ENCODE peak calls at places on chromosome 13, in ten cellular contexts. One of them, this sample, is unnamed.
A peak's percentile ranks its signal among the peaks of the same experiment; 100 is the strongest.

GRCh38 chr13:26423634-26424033 is 133.8 kb upstream of the WASF3 start:
- DNase-seq in RWPE1: no peak
- DNase-seq in IMR-90: peak; percentile 51
- DNase-seq in kidney: no peak
- DNase-seq in A549: no peak
- DNase-seq in AG04450: no peak
- DNase-seq in heart left ventricle: peak; percentile 34
- DNase-seq in tibial artery: peak; percentile 81
- DNase-seq in hepatocyte: peak; percentile 67
- DNase-seq in neural progenitor cell: no peak
- DNase-seq in this sample: no peak

GRCh38 chr13:108096301-108096700 is 119.0 kb downstream of the LIG4 start:
- DNase-seq in RWPE1: no peak
- DNase-seq in neural progenitor cell: no peak
- DNase-seq in heart left ventricle: no peak
- DNase-seq in hepatocyte: no peak
- DNase-seq in AG04450: no peak
- DNase-seq in A549: no peak
- DNase-seq in tibial artery: no peak
- DNase-seq in IMR-90: no peak
- DNase-seq in kidney: no peak
- DNase-seq in this sample: no peak

GRCh38 chr13:98563071-98563470 is 13.8 kb downstream of the STK24 start:
- DNase-seq in RWPE1: no peak
- DNase-seq in hepatocyte: no peak
- DNase-seq in neural progenitor cell: no peak
- DNase-seq in heart left ventricle: no peak
- DNase-seq in A549: no peak
- DNase-seq in kidney: no peak
- DNase-seq in AG04450: no peak
- DNase-seq in tibial artery: peak; percentile 23
- DNase-seq in IMR-90: no peak
- DNase-seq in this sample: no peak

GRCh38 chr13:24151864-24152263 is 8.7 kb upstream of the SPATA13 start:
- DNase-seq in neural progenitor cell: no peak
- DNase-seq in hepatocyte: no peak
- DNase-seq in RWPE1: no peak
- DNase-seq in AG04450: no peak
- DNase-seq in kidney: no peak
- DNase-seq in heart left ventricle: no peak
- DNase-seq in tibial artery: no peak
- DNase-seq in A549: no peak
- DNase-seq in IMR-90: no peak
- DNase-seq in this sample: no peak

GRCh38 chr13:98576963-98577822 is at the start of gene STK24:
- DNase-seq in tibial artery: peak; percentile 83
- DNase-seq in heart left ventricle: peak; percentile 85
- DNase-seq in kidney: peak; percentile 91
- DNase-seq in neural progenitor cell: peak; percentile 92
- DNase-seq in IMR-90: peak; percentile 74
- DNase-seq in hepatocyte: peak; percentile 94
- DNase-seq in AG04450: peak; percentile 43
- DNase-seq in RWPE1: peak; percentile 75
- DNase-seq in A549: peak; percentile 56
- DNase-seq in this sample: peak; percentile 83

GRCh38 chr13:78777973-78778372 is 119.0 kb upstream of the OBI1 start:
- DNase-seq in kidney: no peak
- DNase-seq in heart left ventricle: no peak
- DNase-seq in IMR-90: no peak
- DNase-seq in tibial artery: no peak
- DNase-seq in RWPE1: no peak
- DNase-seq in neural progenitor cell: no peak
- DNase-seq in A549: no peak
- DNase-seq in AG04450: no peak
- DNase-seq in hepatocyte: no peak
- DNase-seq in this sample: no peak

GRCh38 chr13:76677047-76677446 is 209.2 kb downstream of the KCTD12 start:
- DNase-seq in hepatocyte: no peak
- DNase-seq in A549: no peak
- DNase-seq in RWPE1: no peak
- DNase-seq in heart left ventricle: peak; percentile 72
- DNase-seq in tibial artery: peak; percentile 74
- DNase-seq in IMR-90: peak; percentile 43
- DNase-seq in kidney: no peak
- DNase-seq in AG04450: no peak
- DNase-seq in neural progenitor cell: no peak
- DNase-seq in this sample: no peak

GRCh38 chr13:102589291-102589822 is 7.4 kb upstream of the TPP2 start:
- DNase-seq in A549: no peak
- DNase-seq in heart left ventricle: no peak
- DNase-seq in neural progenitor cell: no peak
- DNase-seq in AG04450: no peak
- DNase-seq in RWPE1: no peak
- DNase-seq in hepatocyte: no peak
- DNase-seq in IMR-90: peak; percentile 16
- DNase-seq in kidney: no peak
- DNase-seq in tibial artery: no peak
- DNase-seq in this sample: no peak

GRCh38 chr13:83007226-83007625 is 875.0 kb downstream of the SLITRK1 start:
- DNase-seq in heart left ventricle: no peak
- DNase-seq in A549: no peak
- DNase-seq in IMR-90: no peak
- DNase-seq in hepatocyte: no peak
- DNase-seq in neural progenitor cell: no peak
- DNase-seq in RWPE1: no peak
- DNase-seq in AG04450: no peak
- DNase-seq in tibial artery: no peak
- DNase-seq in kidney: no peak
- DNase-seq in this sample: no peak

GRCh38 chr13:34034411-34034810 is 216.5 kb downstream of the RFC3 start:
- DNase-seq in A549: no peak
- DNase-seq in hepatocyte: no peak
- DNase-seq in IMR-90: no peak
- DNase-seq in heart left ventricle: no peak
- DNase-seq in kidney: no peak
- DNase-seq in RWPE1: no peak
- DNase-seq in tibial artery: no peak
- DNase-seq in neural progenitor cell: no peak
- DNase-seq in AG04450: no peak
- DNase-seq in this sample: no peak

GRCh38 chr13:46749951-46750350 is 47.0 kb downstream of the ESD start:
- DNase-seq in neural progenitor cell: no peak
- DNase-seq in AG04450: no peak
- DNase-seq in IMR-90: peak; percentile 22
- DNase-seq in hepatocyte: no peak
- DNase-seq in tibial artery: no peak
- DNase-seq in A549: no peak
- DNase-seq in heart left ventricle: no peak
- DNase-seq in RWPE1: no peak
- DNase-seq in kidney: no peak
- DNase-seq in this sample: no peak

GRCh38 chr13:57627663-57628062 is 3.9 kb upstream of the PCDH17 start:
- DNase-seq in tibial artery: no peak
- DNase-seq in heart left ventricle: no peak
- DNase-seq in neural progenitor cell: peak; percentile 26
- DNase-seq in AG04450: no peak
- DNase-seq in kidney: no peak
- DNase-seq in IMR-90: peak; percentile 2
- DNase-seq in hepatocyte: peak; percentile 55
- DNase-seq in A549: peak; percentile 20
- DNase-seq in RWPE1: no peak
- DNase-seq in this sample: no peak

GRCh38 chr13:53138369-53139036 is 109.9 kb downstream of the OLFM4 start:
- DNase-seq in heart left ventricle: no peak
- DNase-seq in hepatocyte: peak; percentile 57
- DNase-seq in IMR-90: peak; percentile 35
- DNase-seq in AG04450: no peak
- DNase-seq in A549: no peak
- DNase-seq in RWPE1: no peak
- DNase-seq in neural progenitor cell: no peak
- DNase-seq in tibial artery: no peak
- DNase-seq in kidney: no peak
- DNase-seq in this sample: no peak

GRCh38 chr13:27644302-27644701 is 22.6 kb downstream of the POLR1D start:
- DNase-seq in A549: no peak
- DNase-seq in RWPE1: peak; percentile 13
- DNase-seq in AG04450: peak; percentile 79
- DNase-seq in hepatocyte: no peak
- DNase-seq in tibial artery: no peak
- DNase-seq in heart left ventricle: no peak
- DNase-seq in kidney: no peak
- DNase-seq in neural progenitor cell: no peak
- DNase-seq in IMR-90: peak; percentile 92
- DNase-seq in this sample: no peak

GRCh38 chr13:79281335-79281734 is 124.7 kb downstream of the RBM26 start:
- DNase-seq in tibial artery: no peak
- DNase-seq in IMR-90: no peak
- DNase-seq in heart left ventricle: no peak
- DNase-seq in neural progenitor cell: peak; percentile 87
- DNase-seq in AG04450: no peak
- DNase-seq in kidney: no peak
- DNase-seq in RWPE1: no peak
- DNase-seq in A549: no peak
- DNase-seq in hepatocyte: no peak
- DNase-seq in this sample: peak; percentile 79

GRCh38 chr13:70856706-70857105 is 748.5 kb upstream of the KLHL1 start:
- DNase-seq in neural progenitor cell: no peak
- DNase-seq in tibial artery: no peak
- DNase-seq in hepatocyte: peak; percentile 66
- DNase-seq in RWPE1: no peak
- DNase-seq in AG04450: no peak
- DNase-seq in heart left ventricle: no peak
- DNase-seq in kidney: no peak
- DNase-seq in IMR-90: no peak
- DNase-seq in A549: no peak
- DNase-seq in this sample: no peak

GRCh38 chr13:72751220-72751619 is 23.5 kb downstream of the BORA start:
- DNase-seq in kidney: no peak
- DNase-seq in hepatocyte: no peak
- DNase-seq in AG04450: no peak
- DNase-seq in A549: no peak
- DNase-seq in IMR-90: no peak
- DNase-seq in heart left ventricle: no peak
- DNase-seq in tibial artery: no peak
- DNase-seq in RWPE1: no peak
- DNase-seq in neural progenitor cell: no peak
- DNase-seq in this sample: no peak
- TF ChIP-seq CTCF in kidney: no peak
- TF ChIP-seq CTCF in hepatocyte: no peak
- TF ChIP-seq CTCF in AG04450: no peak
- TF ChIP-seq CTCF in A549: no peak
- TF ChIP-seq CTCF in IMR-90: no peak
- TF ChIP-seq CTCF in heart left ventricle: no peak
- TF ChIP-seq CTCF in tibial artery: no peak
- TF ChIP-seq CTCF in RWPE1: no peak
- TF ChIP-seq CTCF in neural progenitor cell: no peak
- TF ChIP-seq CTCF in this sample: no peak

DNA sequence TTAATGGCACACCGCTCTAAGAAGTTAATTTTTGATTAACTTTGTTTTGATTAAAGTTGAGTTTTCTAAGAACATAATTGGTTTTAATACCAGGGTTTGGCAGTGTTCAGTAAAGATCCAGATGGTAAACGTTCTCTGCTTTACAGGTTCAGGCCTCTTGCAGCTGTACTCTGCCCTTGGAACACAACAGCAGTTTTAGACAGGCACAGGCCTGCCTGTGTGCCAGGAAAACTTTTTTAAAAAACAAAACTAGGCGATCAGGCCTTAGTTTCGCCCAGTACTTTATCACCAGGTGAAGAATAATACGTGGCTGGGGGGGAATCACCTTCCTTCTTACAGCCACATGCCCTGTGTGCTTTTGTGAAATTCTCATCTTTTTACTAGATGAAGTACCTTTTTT is 38.0 kb upstream of the TEX29 start:
- DNase-seq in tibial artery: no peak
- DNase-seq in RWPE1: no peak
- DNase-seq in heart left ventricle: no peak
- DNase-seq in IMR-90: no peak
- DNase-seq in kidney: no peak
- DNase-seq in A549: no peak
- DNase-seq in AG04450: no peak
- DNase-seq in hepatocyte: no peak
- DNase-seq in neural progenitor cell: no peak
- DNase-seq in this sample: peak; percentile 22
- H3K27ac ChIP-seq in tibial artery: peak overlapping the region; percentile 71
- H3K27ac ChIP-seq in RWPE1: no peak overlapping the region
- H3K27ac ChIP-seq in heart left ventricle: peak overlapping the region; percentile 43
- H3K27ac ChIP-seq in IMR-90: peak overlapping the region; percentile 6
- H3K27ac ChIP-seq in kidney: no peak overlapping the region
- H3K27ac ChIP-seq in A549: no peak overlapping the region
- H3K27ac ChIP-seq in AG04450: peak overlapping the region; percentile 79
- H3K27ac ChIP-seq in hepatocyte: peak overlapping the region; percentile 42
- H3K27ac ChIP-seq in neural progenitor cell: no peak overlapping the region
- H3K27ac ChIP-seq in this sample: no peak overlapping the region

GRCh38 chr13:93172109-93172508 is 54.5 kb upstream of the GPC6 start:
- DNase-seq in AG04450: no peak
- DNase-seq in kidney: no peak
- DNase-seq in heart left ventricle: no peak
- DNase-seq in IMR-90: no peak
- DNase-seq in A549: no peak
- DNase-seq in tibial artery: no peak
- DNase-seq in hepatocyte: no peak
- DNase-seq in RWPE1: no peak
- DNase-seq in neural progenitor cell: peak; percentile 7
- DNase-seq in this sample: no peak
- TF ChIP-seq CTCF in AG04450: peak; percentile 14
- TF ChIP-seq CTCF in kidney: no peak
- TF ChIP-seq CTCF in heart left ventricle: no peak
- TF ChIP-seq CTCF in IMR-90: peak; percentile 13
- TF ChIP-seq CTCF in A549: no peak
- TF ChIP-seq CTCF in tibial artery: no peak
- TF ChIP-seq CTCF in hepatocyte: no peak
- TF ChIP-seq CTCF in RWPE1: no peak
- TF ChIP-seq CTCF in neural progenitor cell: peak; percentile 69
- TF ChIP-seq CTCF in this sample: peak; percentile 84

GRCh38 chr13:44786724-44787123 is 202.5 kb downstream of the NUFIP1 start:
- DNase-seq in RWPE1: no peak
- DNase-seq in kidney: no peak
- DNase-seq in neural progenitor cell: no peak
- DNase-seq in AG04450: no peak
- DNase-seq in heart left ventricle: no peak
- DNase-seq in tibial artery: no peak
- DNase-seq in IMR-90: no peak
- DNase-seq in A549: no peak
- DNase-seq in hepatocyte: no peak
- DNase-seq in this sample: no peak
- H3K27ac ChIP-seq in RWPE1: no peak overlapping the region
- H3K27ac ChIP-seq in kidney: no peak overlapping the region
- H3K27ac ChIP-seq in neural progenitor cell: no peak overlapping the region
- H3K27ac ChIP-seq in AG04450: no peak overlapping the region
- H3K27ac ChIP-seq in heart left ventricle: no peak overlapping the region
- H3K27ac ChIP-seq in tibial artery: no peak overlapping the region
- H3K27ac ChIP-seq in IMR-90: no peak overlapping the region
- H3K27ac ChIP-seq in A549: no peak overlapping the region
- H3K27ac ChIP-seq in hepatocyte: no peak overlapping the region
- H3K27ac ChIP-seq in this sample: no peak overlapping the region

GRCh38 chr13:86447479-86447878 is 648.3 kb upstream of the SLITRK6 start:
- DNase-seq in A549: no peak
- DNase-seq in hepatocyte: no peak
- DNase-seq in tibial artery: no peak
- DNase-seq in IMR-90: no peak
- DNase-seq in kidney: no peak
- DNase-seq in RWPE1: no peak
- DNase-seq in heart left ventricle: no peak
- DNase-seq in AG04450: no peak
- DNase-seq in neural progenitor cell: no peak
- DNase-seq in this sample: no peak
- TF ChIP-seq CTCF in A549: no peak
- TF ChIP-seq CTCF in hepatocyte: no peak
- TF ChIP-seq CTCF in tibial artery: no peak
- TF ChIP-seq CTCF in IMR-90: no peak
- TF ChIP-seq CTCF in kidney: no peak
- TF ChIP-seq CTCF in RWPE1: no peak
- TF ChIP-seq CTCF in heart left ventricle: no peak
- TF ChIP-seq CTCF in AG04450: no peak
- TF ChIP-seq CTCF in neural progenitor cell: peak; percentile 28
- TF ChIP-seq CTCF in this sample: peak; percentile 64